ENCODE peak calls at places on chromosome 4, in nine cellular contexts. One of them, this sample, is unnamed.

GRCh38 chr4:8381814-8382581 is 58.5 kb downstream of the ACOX3 start:
- DNase-seq in IMR-90: no peak
- DNase-seq in esophagus squamous epithelium: no peak
- DNase-seq in stomach: no peak
- DNase-seq in suprapubic skin: no peak
- DNase-seq in ovary: no peak
- DNase-seq in sigmoid colon: no peak
- DNase-seq in upper lobe of left lung: no peak
- DNase-seq in right lobe of liver: no peak
- DNase-seq in this sample: no peak

GRCh38 chr4:55121246-55121645 is 4.1 kb downstream of the KDR start:
- DNase-seq in stomach: no peak
- DNase-seq in IMR-90: no peak
- DNase-seq in sigmoid colon: no peak
- DNase-seq in upper lobe of left lung: no peak
- DNase-seq in right lobe of liver: no peak
- DNase-seq in ovary: no peak
- DNase-seq in esophagus squamous epithelium: no peak
- DNase-seq in suprapubic skin: no peak
- DNase-seq in this sample: no peak

GRCh38 chr4:150518559-150518958 is 63.4 kb upstream of the MAB21L2 start:
- DNase-seq in upper lobe of left lung: no peak
- DNase-seq in IMR-90: peak; percentile 70
- DNase-seq in right lobe of liver: no peak
- DNase-seq in esophagus squamous epithelium: no peak
- DNase-seq in stomach: no peak
- DNase-seq in ovary: no peak
- DNase-seq in suprapubic skin: no peak
- DNase-seq in sigmoid colon: no peak
- DNase-seq in this sample: no peak

GRCh38 chr4:56799291-56799823 is 22.1 kb downstream of the SPINK2 start:
- DNase-seq in IMR-90: no peak
- DNase-seq in upper lobe of left lung: no peak
- DNase-seq in suprapubic skin: no peak
- DNase-seq in stomach: no peak
- DNase-seq in esophagus squamous epithelium: no peak
- DNase-seq in sigmoid colon: no peak
- DNase-seq in right lobe of liver: no peak
- DNase-seq in ovary: no peak
- DNase-seq in this sample: no peak

GRCh38 chr4:60682901-60683300 is 517.2 kb upstream of the ADGRL3 start:
- DNase-seq in esophagus squamous epithelium: no peak
- DNase-seq in upper lobe of left lung: no peak
- DNase-seq in ovary: no peak
- DNase-seq in sigmoid colon: no peak
- DNase-seq in right lobe of liver: no peak
- DNase-seq in stomach: no peak
- DNase-seq in IMR-90: peak; percentile 79
- DNase-seq in suprapubic skin: no peak
- DNase-seq in this sample: no peak

GRCh38 chr4:56651071-56651384 is 30.1 kb downstream of the HOPX start:
- DNase-seq in suprapubic skin: no peak
- DNase-seq in right lobe of liver: no peak
- DNase-seq in sigmoid colon: no peak
- DNase-seq in IMR-90: no peak
- DNase-seq in ovary: no peak
- DNase-seq in upper lobe of left lung: no peak
- DNase-seq in stomach: no peak
- DNase-seq in esophagus squamous epithelium: no peak
- DNase-seq in this sample: no peak

GRCh38 chr4:87283151-87283550 is 39.5 kb downstream of the HSD17B13 start:
- DNase-seq in upper lobe of left lung: no peak
- DNase-seq in stomach: no peak
- DNase-seq in IMR-90: no peak
- DNase-seq in suprapubic skin: no peak
- DNase-seq in ovary: no peak
- DNase-seq in esophagus squamous epithelium: no peak
- DNase-seq in sigmoid colon: no peak
- DNase-seq in right lobe of liver: no peak
- DNase-seq in this sample: no peak

GRCh38 chr4:102501176-102501634 is at the start of gene NFKB1:
- DNase-seq in ovary: peak; percentile 67
- DNase-seq in IMR-90: peak; percentile 89
- DNase-seq in stomach: peak; percentile 73
- DNase-seq in sigmoid colon: peak; percentile 82
- DNase-seq in esophagus squamous epithelium: peak; percentile 8
- DNase-seq in upper lobe of left lung: peak; percentile 79
- DNase-seq in right lobe of liver: peak; percentile 78
- DNase-seq in suprapubic skin: peak; percentile 86
- DNase-seq in this sample: peak; percentile 90

GRCh38 chr4:99323761-99324160 is 2.6 kb upstream of the ADH1B start:
- DNase-seq in sigmoid colon: peak; percentile 81
- DNase-seq in esophagus squamous epithelium: no peak
- DNase-seq in right lobe of liver: no peak
- DNase-seq in IMR-90: peak; percentile 46
- DNase-seq in ovary: peak; percentile 62
- DNase-seq in upper lobe of left lung: no peak
- DNase-seq in stomach: no peak
- DNase-seq in suprapubic skin: no peak
- DNase-seq in this sample: no peak

GRCh38 chr4:99362768-99363167 is 10.2 kb upstream of the ADH1C start:
- DNase-seq in IMR-90: no peak
- DNase-seq in upper lobe of left lung: no peak
- DNase-seq in sigmoid colon: no peak
- DNase-seq in suprapubic skin: no peak
- DNase-seq in stomach: no peak
- DNase-seq in esophagus squamous epithelium: no peak
- DNase-seq in right lobe of liver: no peak
- DNase-seq in ovary: no peak
- DNase-seq in this sample: no peak

GRCh38 chr4:76200771-76201224 is 12.8 kb downstream of the SCARB2 start:
- DNase-seq in right lobe of liver: peak; percentile 71
- DNase-seq in sigmoid colon: no peak
- DNase-seq in stomach: no peak
- DNase-seq in esophagus squamous epithelium: no peak
- DNase-seq in upper lobe of left lung: peak; percentile 83
- DNase-seq in suprapubic skin: no peak
- DNase-seq in IMR-90: no peak
- DNase-seq in ovary: no peak
- DNase-seq in this sample: no peak

GRCh38 chr4:154928640-154929257 is 147.7 kb downstream of the RBM46 start:
- DNase-seq in stomach: no peak
- DNase-seq in esophagus squamous epithelium: no peak
- DNase-seq in upper lobe of left lung: no peak
- DNase-seq in IMR-90: peak; percentile 55
- DNase-seq in right lobe of liver: no peak
- DNase-seq in sigmoid colon: no peak
- DNase-seq in suprapubic skin: no peak
- DNase-seq in ovary: no peak
- DNase-seq in this sample: no peak

GRCh38 chr4:184384056-184384809 is 90.1 kb downstream of the IRF2 start:
- DNase-seq in suprapubic skin: no peak
- DNase-seq in ovary: peak; percentile 43
- DNase-seq in esophagus squamous epithelium: peak; percentile 3
- DNase-seq in IMR-90: peak; percentile 96
- DNase-seq in upper lobe of left lung: peak; percentile 45
- DNase-seq in sigmoid colon: peak; percentile 79
- DNase-seq in stomach: peak; percentile 78
- DNase-seq in right lobe of liver: peak; percentile 45
- DNase-seq in this sample: no peak
- TF ChIP-seq POLR2A in suprapubic skin: no peak
- TF ChIP-seq POLR2A in ovary: no peak
- TF ChIP-seq POLR2A in esophagus squamous epithelium: no peak
- TF ChIP-seq POLR2A in IMR-90: peak; percentile 41
- TF ChIP-seq POLR2A in upper lobe of left lung: no peak
- TF ChIP-seq POLR2A in sigmoid colon: no peak
- TF ChIP-seq POLR2A in stomach: peak; percentile 36
- TF ChIP-seq POLR2A in right lobe of liver: peak; percentile 80
- TF ChIP-seq POLR2A in this sample: no peak

GRCh38 chr4:169314906-169315305 is 44.1 kb upstream of the SH3RF1 start:
- DNase-seq in upper lobe of left lung: peak; percentile 62
- DNase-seq in IMR-90: peak; percentile 70
- DNase-seq in suprapubic skin: no peak
- DNase-seq in sigmoid colon: peak; percentile 72
- DNase-seq in ovary: peak; percentile 69
- DNase-seq in esophagus squamous epithelium: peak; percentile 1
- DNase-seq in right lobe of liver: peak; percentile 83
- DNase-seq in stomach: peak; percentile 92
- DNase-seq in this sample: no peak
- H3K4me3 ChIP-seq in upper lobe of left lung: no peak overlapping the region
- H3K4me3 ChIP-seq in IMR-90: no peak overlapping the region
- H3K4me3 ChIP-seq in suprapubic skin: no peak overlapping the region
- H3K4me3 ChIP-seq in sigmoid colon: no peak overlapping the region
- H3K4me3 ChIP-seq in ovary: no peak overlapping the region
- H3K4me3 ChIP-seq in esophagus squamous epithelium: peak overlapping the region; percentile 15
- H3K4me3 ChIP-seq in right lobe of liver: peak overlapping the region; percentile 11
- H3K4me3 ChIP-seq in stomach: no peak overlapping the region
- H3K4me3 ChIP-seq in this sample: no peak overlapping the region

GRCh38 chr4:16867827-16868226 is 30.6 kb downstream of the LDB2 start:
- DNase-seq in IMR-90: no peak
- DNase-seq in upper lobe of left lung: no peak
- DNase-seq in sigmoid colon: no peak
- DNase-seq in ovary: no peak
- DNase-seq in esophagus squamous epithelium: no peak
- DNase-seq in stomach: no peak
- DNase-seq in right lobe of liver: no peak
- DNase-seq in suprapubic skin: no peak
- DNase-seq in this sample: no peak

GRCh38 chr4:16864199-16864598 is 34.2 kb downstream of the LDB2 start:
- DNase-seq in ovary: no peak
- DNase-seq in upper lobe of left lung: no peak
- DNase-seq in suprapubic skin: no peak
- DNase-seq in IMR-90: peak; percentile 8
- DNase-seq in esophagus squamous epithelium: no peak
- DNase-seq in stomach: no peak
- DNase-seq in right lobe of liver: no peak
- DNase-seq in sigmoid colon: no peak
- DNase-seq in this sample: no peak

GRCh38 chr4:16866974-16867373 is 31.5 kb downstream of the LDB2 start:
- DNase-seq in stomach: no peak
- DNase-seq in esophagus squamous epithelium: no peak
- DNase-seq in sigmoid colon: no peak
- DNase-seq in upper lobe of left lung: no peak
- DNase-seq in suprapubic skin: no peak
- DNase-seq in ovary: no peak
- DNase-seq in IMR-90: no peak
- DNase-seq in right lobe of liver: no peak
- DNase-seq in this sample: no peak

GRCh38 chr4:16865209-16865896 is 33.1 kb downstream of the LDB2 start:
- DNase-seq in IMR-90: no peak
- DNase-seq in suprapubic skin: no peak
- DNase-seq in sigmoid colon: no peak
- DNase-seq in right lobe of liver: no peak
- DNase-seq in upper lobe of left lung: no peak
- DNase-seq in ovary: no peak
- DNase-seq in esophagus squamous epithelium: no peak
- DNase-seq in stomach: no peak
- DNase-seq in this sample: no peak

DNA sequence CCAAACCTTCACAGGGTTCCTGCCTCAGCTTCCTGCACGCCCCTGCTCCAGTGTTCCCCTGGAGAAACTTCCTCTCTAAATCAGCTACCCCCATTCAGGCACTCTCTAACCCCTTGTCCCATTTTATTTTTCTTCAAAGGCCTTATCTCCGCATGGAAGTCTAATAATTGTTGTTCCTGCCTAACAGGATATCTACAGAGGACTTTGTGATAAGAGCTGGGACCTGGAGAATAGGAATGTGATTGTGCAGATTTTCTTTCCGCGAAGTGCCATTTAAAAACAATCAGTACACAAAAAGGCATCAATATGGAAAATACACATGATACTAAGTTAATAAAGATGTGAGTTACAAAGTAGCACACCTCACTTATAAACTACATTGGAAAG is 32.6 kb downstream of the LDB2 start:
- DNase-seq in suprapubic skin: no peak
- DNase-seq in sigmoid colon: no peak
- DNase-seq in upper lobe of left lung: no peak
- DNase-seq in stomach: no peak
- DNase-seq in IMR-90: no peak
- DNase-seq in esophagus squamous epithelium: no peak
- DNase-seq in ovary: no peak
- DNase-seq in right lobe of liver: no peak
- DNase-seq in this sample: no peak
- TF ChIP-seq POLR2A in suprapubic skin: no peak
- TF ChIP-seq POLR2A in sigmoid colon: no peak
- TF ChIP-seq POLR2A in upper lobe of left lung: no peak
- TF ChIP-seq POLR2A in stomach: no peak
- TF ChIP-seq POLR2A in IMR-90: no peak
- TF ChIP-seq POLR2A in esophagus squamous epithelium: no peak
- TF ChIP-seq POLR2A in ovary: no peak
- TF ChIP-seq POLR2A in right lobe of liver: no peak
- TF ChIP-seq POLR2A in this sample: no peak

GRCh38 chr4:189206953-189207352 is 733.7 kb upstream of the FRG1 start:
- DNase-seq in suprapubic skin: no peak
- DNase-seq in esophagus squamous epithelium: no peak
- DNase-seq in IMR-90: no peak
- DNase-seq in upper lobe of left lung: no peak
- DNase-seq in sigmoid colon: no peak
- DNase-seq in right lobe of liver: peak; percentile 22
- DNase-seq in stomach: no peak
- DNase-seq in ovary: no peak
- DNase-seq in this sample: no peak

GRCh38 chr4:189202182-189202868 is 738.3 kb upstream of the FRG1 start:
- DNase-seq in sigmoid colon: peak; percentile 79
- DNase-seq in upper lobe of left lung: peak; percentile 47
- DNase-seq in suprapubic skin: peak; percentile 83
- DNase-seq in IMR-90: peak; percentile 92
- DNase-seq in esophagus squamous epithelium: peak; percentile 1
- DNase-seq in stomach: peak; percentile 64
- DNase-seq in right lobe of liver: peak; percentile 66
- DNase-seq in ovary: peak; percentile 72
- DNase-seq in this sample: peak; percentile 87

GRCh38 chr4:189200346-189200745 is 740.3 kb upstream of the FRG1 start:
- DNase-seq in stomach: no peak
- DNase-seq in sigmoid colon: no peak
- DNase-seq in esophagus squamous epithelium: no peak
- DNase-seq in IMR-90: no peak
- DNase-seq in right lobe of liver: no peak
- DNase-seq in ovary: no peak
- DNase-seq in upper lobe of left lung: no peak
- DNase-seq in suprapubic skin: no peak
- DNase-seq in this sample: no peak

GRCh38 chr4:189204616-189205015 is 736.1 kb upstream of the FRG1 start:
- DNase-seq in ovary: no peak
- DNase-seq in upper lobe of left lung: no peak
- DNase-seq in suprapubic skin: no peak
- DNase-seq in stomach: no peak
- DNase-seq in IMR-90: no peak
- DNase-seq in right lobe of liver: no peak
- DNase-seq in sigmoid colon: no peak
- DNase-seq in esophagus squamous epithelium: no peak
- DNase-seq in this sample: no peak

DNA sequence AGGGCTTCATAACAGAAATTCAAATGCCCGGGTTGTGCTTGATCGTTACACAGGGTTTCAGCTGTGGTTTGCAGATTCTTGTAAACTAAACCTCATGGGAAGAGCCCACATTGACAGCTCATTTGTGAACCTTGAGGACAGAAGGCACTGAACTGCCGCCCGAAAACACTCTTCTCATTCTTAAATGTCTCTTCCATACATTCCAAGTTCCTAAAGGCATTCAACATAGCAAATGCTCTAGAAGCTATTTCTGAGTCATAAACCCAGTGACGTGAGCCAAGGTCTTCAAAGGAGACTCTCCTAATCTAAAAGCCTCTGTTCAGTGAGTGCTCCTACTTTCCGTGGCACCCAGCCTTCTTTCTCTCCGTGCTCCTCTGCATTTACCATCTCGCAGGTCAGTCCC is 737.8 kb upstream of the FRG1 start:
- DNase-seq in right lobe of liver: no peak
- DNase-seq in ovary: no peak
- DNase-seq in suprapubic skin: no peak
- DNase-seq in upper lobe of left lung: no peak
- DNase-seq in IMR-90: peak; percentile 89
- DNase-seq in stomach: no peak
- DNase-seq in sigmoid colon: no peak
- DNase-seq in esophagus squamous epithelium: no peak
- DNase-seq in this sample: no peak
- H3K4me3 ChIP-seq in right lobe of liver: peak overlapping the region; percentile 42
- H3K4me3 ChIP-seq in ovary: no peak overlapping the region
- H3K4me3 ChIP-seq in suprapubic skin: peak overlapping the region; percentile 14
- H3K4me3 ChIP-seq in upper lobe of left lung: no peak overlapping the region
- H3K4me3 ChIP-seq in IMR-90: peak overlapping the region; percentile 26
- H3K4me3 ChIP-seq in stomach: peak overlapping the region; percentile 11
- H3K4me3 ChIP-seq in sigmoid colon: peak overlapping the region; percentile 38
- H3K4me3 ChIP-seq in esophagus squamous epithelium: peak overlapping the region; percentile 47
- H3K4me3 ChIP-seq in this sample: no peak overlapping the region